ENCODE peak calls at places on chromosomes 7 and 10, in four cellular contexts. R is lower lobe of right lung, N is HCT116, L is tibial nerve. F is an unnamed sample.

GRCh38 chr10:62614389-62615157 is 189.9 kb upstream of the ADO start:
- DNase-seq in N (no peak), R (no peak), L (no peak), F (peak; percentile 39)

GRCh38 chr7:127809285-127809702 is 157.3 kb downstream of the SND1 start:
- DNase-seq in L (no peak), N (no peak), R (no peak), F (peak; percentile 61)

GRCh38 chr10:44985175-44985681 is 6.6 kb upstream of the DEPP1 start:
- DNase-seq in N (no peak), R (no peak), L (no peak), F (no peak)

GRCh38 chr10:134743-135600 is at the start of gene ZMYND11:
- DNase-seq in R (peak; percentile 76), L (peak; percentile 40), N (no peak), F (peak; percentile 88)

GRCh38 chr7:25844109-25844915 is 307.7 kb upstream of the NFE2L3 start:
- DNase-seq in R (no peak), L (no peak), N (no peak), F (peak; percentile 67)

GRCh38 chr10:124875596-124875995 is 66.3 kb upstream of the ZRANB1 start:
- DNase-seq in R (peak; percentile 1), N (peak; percentile 87), L (no peak), F (peak; percentile 55)

GRCh38 chr7:140631006-140631405 is 9.6 kb downstream of the DENND2A start:
- DNase-seq in L (no peak), N (no peak), R (no peak), F (no peak)

GRCh38 chr10:37754538-37755323 is 102.7 kb downstream of the ZNF248 start:
- DNase-seq in R (no peak), N (peak; percentile 7), L (no peak), F (peak; percentile 15)

GRCh38 chr7:52147240-52147639 is 830.6 kb upstream of the COBL start:
- DNase-seq in L (no peak), R (no peak), N (no peak), F (no peak)

GRCh38 chr10:68550747-68551411 is 9.3 kb upstream of the TET1 start:
- DNase-seq in N (peak; percentile 81), R (no peak), L (no peak), F (peak; percentile 94)

GRCh38 chr7:123260428-123260960 is 60.7 kb upstream of the SLC13A1 start:
- DNase-seq in R (no peak), L (no peak), N (no peak), F (no peak)

GRCh38 chr10:101287183-101287830 is 58.0 kb upstream of the LBX1 start:
- DNase-seq in N (no peak), L (no peak), R (no peak), F (no peak)

GRCh38 chr7:70676243-70676642 is 455.7 kb upstream of the GALNT17 start:
- DNase-seq in R (no peak), N (no peak), L (no peak), F (no peak)

GRCh38 chr7:47472444-47473157 is 109.3 kb downstream of the TNS3 start:
- DNase-seq in R (no peak), L (no peak), N (no peak), F (no peak)

GRCh38 chr10:99329891-99330674 is 927 bp downstream of the CNNM1 start:
- DNase-seq in L (no peak), R (peak; percentile 56), N (no peak), F (peak; percentile 54)

GRCh38 chr7:2542924-2543871 is 12.1 kb downstream of the BRAT1 start:
- DNase-seq in L (no peak), N (no peak), R (peak; percentile 43), F (no peak)

GRCh38 chr7:15554081-15554480 is 7.7 kb downstream of the AGMO start:
- DNase-seq in N (no peak), R (no peak), L (no peak), F (peak; percentile 19)

GRCh38 chr10:112951349-112952281 is 1.6 kb downstream of the TCF7L2 start:
- DNase-seq in N (peak; percentile 72), L (peak; percentile 33), R (peak; percentile 78), F (peak; percentile 79)

GRCh38 chr7:36777855-36778254 is 53.6 kb upstream of the AOAH start:
- DNase-seq in R (no peak), L (no peak), N (no peak), F (no peak)

GRCh38 chr7:36777062-36777461 is 52.8 kb upstream of the AOAH start:
- DNase-seq in N (no peak), R (no peak), L (no peak), F (no peak)

GRCh38 chr7:36775673-36776072 is 51.4 kb upstream of the AOAH start:
- DNase-seq in L (no peak), R (no peak), N (no peak), F (no peak)

DNA sequence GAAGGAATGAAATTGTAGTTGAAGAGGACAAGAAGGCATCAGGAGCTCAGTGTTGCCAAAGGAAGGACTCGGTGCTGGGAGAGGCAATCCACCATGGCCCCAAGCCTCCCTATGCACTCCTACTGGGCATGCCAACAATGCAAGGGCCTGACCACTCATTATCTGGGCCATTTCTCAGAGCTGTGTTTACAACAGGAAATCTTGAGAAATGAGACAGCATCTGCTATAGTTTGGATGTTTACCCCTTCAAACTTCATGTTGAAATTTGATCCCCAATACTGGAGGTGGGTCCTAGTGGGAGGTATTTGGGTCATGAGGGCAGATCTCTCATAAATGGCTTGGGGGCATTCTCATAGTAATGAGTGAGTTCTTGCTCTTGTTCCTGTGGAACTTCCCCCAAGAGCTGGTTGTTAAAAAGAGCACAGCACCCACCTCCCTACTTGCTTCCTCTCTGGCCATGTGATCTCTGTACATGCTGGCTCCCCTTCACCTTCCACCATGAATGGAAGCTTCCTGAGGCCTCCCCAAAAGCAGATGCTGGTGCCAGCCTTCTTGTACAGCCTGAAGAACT is 50.9 kb upstream of the AOAH start:
- DNase-seq in L (no peak), N (no peak), R (no peak), F (no peak)
- H3K4me1 ChIP-seq in L (no peaks in the 10 kb centered on the region), N (no peaks in the 10 kb centered on the region), R (peaks cover 4% of the 10 kb centered on the region), F (no peaks in the 10 kb centered on the region)

GRCh38 chr7:129782257-129783096 is 170.3 kb downstream of the UBE2H start:
- DNase-seq in R (no peak), L (no peak), N (no peak), F (no peak)

GRCh38 chr7:129780257-129781127 is 169.0 kb downstream of the NRF1 start:
- DNase-seq in R (peak; percentile 92), L (no peak), N (peak; percentile 75), F (no peak)

GRCh38 chr7:129779602-129780256 is 168.2 kb downstream of the NRF1 start:
- DNase-seq in N (peak; percentile 61), L (no peak), R (peak; percentile 85), F (peak; percentile 38)

GRCh38 chr7:129781856-129782256 is 170.3 kb downstream of the NRF1 start:
- DNase-seq in R (no peak), N (no peak), L (no peak), F (no peak)

GRCh38 chr7:129781128-129781855 is 169.8 kb downstream of the NRF1 start:
- DNase-seq in R (no peak), N (peak; percentile 7), L (no peak), F (no peak)
- H3K27me3 ChIP-seq in R (peaks cover 100% of the 10 kb centered on the region), N (no peaks in the 10 kb centered on the region), L (peaks cover 100% of the 10 kb centered on the region), F (peaks cover 76% of the 10 kb centered on the region)

GRCh38 chr7:138735399-138735798 is 34.2 kb upstream of the SVOPL start:
- DNase-seq in L (no peak), N (no peak), R (no peak), F (no peak)
- H3K9me3 ChIP-seq in L (no peaks in the 10 kb centered on the region), N (no peaks in the 10 kb centered on the region), R (no peaks in the 10 kb centered on the region), F (no peaks in the 10 kb centered on the region)

DNA sequence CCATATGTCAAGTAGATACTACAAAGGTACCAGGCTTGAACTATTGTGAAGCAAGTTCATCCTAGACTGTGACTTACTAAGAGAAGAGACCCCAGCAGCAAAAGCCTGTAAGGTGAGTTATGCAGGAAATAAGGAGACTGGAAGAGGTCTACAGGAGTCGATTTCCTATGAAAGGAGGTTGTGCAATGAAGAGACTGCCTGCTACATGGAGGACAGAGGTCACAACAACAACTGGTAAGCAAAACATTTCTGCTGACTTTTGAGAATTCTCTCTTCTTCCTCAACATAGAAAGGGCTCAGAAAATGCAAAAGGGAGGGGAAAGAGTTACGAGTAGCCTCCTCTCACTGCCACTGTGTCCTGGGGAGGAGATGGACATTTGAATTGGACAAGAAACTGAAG is 42.4 kb downstream of the PDK4 start:
- DNase-seq in L (no peak), R (no peak), N (no peak), F (no peak)
- H3K4me1 ChIP-seq in L (peaks cover 44% of the 10 kb centered on the region), R (peaks cover 26% of the 10 kb centered on the region), N (peaks cover 12% of the 10 kb centered on the region), F (peaks cover 38% of the 10 kb centered on the region)

GRCh38 chr10:93074137-93074596 is 474 bp downstream of the CYP26A1 start:
- DNase-seq in R (no peak), L (no peak), N (no peak), F (no peak)

GRCh38 chr10:93074597-93075368 is 1.1 kb downstream of the CYP26A1 start:
- DNase-seq in N (no peak), R (no peak), L (no peak), F (no peak)

GRCh38 chr10:93077860-93078337 is 4.2 kb downstream of the CYP26A1 start:
- DNase-seq in R (no peak), N (no peak), L (no peak), F (no peak)

GRCh38 chr10:93075369-93076221 is 1.9 kb downstream of the CYP26A1 start:
- DNase-seq in N (no peak), L (no peak), R (no peak), F (no peak)

GRCh38 chr10:93076871-93077270 is 3.2 kb downstream of the CYP26A1 start:
- DNase-seq in L (no peak), R (no peak), N (no peak), F (no peak)
- H3K27me3 ChIP-seq in L (peaks cover 44% of the 10 kb centered on the region), R (peaks cover 62% of the 10 kb centered on the region), N (no peaks in the 10 kb centered on the region), F (peaks cover 55% of the 10 kb centered on the region)

GRCh38 chr10:84805149-84805548 is 476.8 kb downstream of the CCSER2 start:
- DNase-seq in N (no peak), R (no peak), L (no peak), F (no peak)

GRCh38 chr10:84811078-84811477 is 482.7 kb downstream of the CCSER2 start:
- DNase-seq in N (no peak), R (no peak), L (no peak), F (no peak)
- H3K9me3 ChIP-seq in N (no peaks in the 10 kb centered on the region), R (no peaks in the 10 kb centered on the region), L (peaks cover 4% of the 10 kb centered on the region), F (peaks cover 4% of the 10 kb centered on the region)